ENCODE peak calls at places on chromosomes 3 and 15, in four cellular contexts. A is astrocyte of the cerebellum, X is bronchial epithelial cell, R is WERI-Rb-1. M is an unnamed sample.
A peak's percentile ranks its signal among the peaks of the same experiment; 100 is the strongest.

GRCh38 chr3:10286596-10287295 is 6.0 kb downstream of the GHRL start:
- DNase-seq in A (peak; percentile 90), X (peak; percentile 61), R (no peak), M (no peak)

GRCh38 chr15:42919794-42920280 is 741 bp downstream of the TTBK2 start:
- DNase-seq in A (no peak), X (peak; percentile 58), R (peak; percentile 26), M (no peak)

GRCh38 chr3:47685037-47685436 is 96.7 kb downstream of the SMARCC1 start:
- DNase-seq in A (no peak), X (peak; percentile 51), R (no peak), M (no peak)

GRCh38 chr3:104825116-104825515 is 541.6 kb upstream of the ALCAM start:
- DNase-seq in A (peak; percentile 62), X (no peak), R (no peak), M (no peak)

GRCh38 chr3:24400015-24400414 is 94.6 kb downstream of the THRB start:
- DNase-seq in A (no peak), X (no peak), R (no peak), M (no peak)

GRCh38 chr15:85633859-85634258 is 160.9 kb downstream of the KLHL25 start:
- DNase-seq in A (no peak), X (no peak), R (no peak), M (no peak)

GRCh38 chr3:69364354-69364753 is 21.5 kb downstream of the FRMD4B start:
- DNase-seq in A (no peak), X (peak; percentile 90), R (no peak), M (no peak)

GRCh38 chr3:123328851-123329635 is 119.8 kb downstream of the ADCY5 start:
- DNase-seq in A (peak; percentile 1), X (peak; percentile 31), R (peak; percentile 74), M (no peak)

GRCh38 chr3:190183121-190183520 is 62.4 kb upstream of the P3H2 start:
- DNase-seq in A (peak; percentile 94), X (peak; percentile 97), R (no peak), M (no peak)

GRCh38 chr3:100994809-100995208 is 1.6 kb upstream of the ABI3BP start:
- DNase-seq in A (no peak), X (no peak), R (no peak), M (no peak)

M was measured in GF-D8.